ENCODE peak calls at places on chromosomes 13 and 19, in four cellular contexts. One of them, this sample, is unnamed.

GRCh38 chr19:6947745-6948144 is 60.4 kb downstream of the ADGRE1 start:
- DNase-seq in CD14-positive monocyte: no peak
- DNase-seq in T-helper 1 cell: no peak
- DNase-seq in AG20443: peak
- DNase-seq in this sample: no peak

GRCh38 chr19:39347332-39348227 is 5.4 kb downstream of the SAMD4B start:
- DNase-seq in AG20443: no peak
- DNase-seq in CD14-positive monocyte: no peak
- DNase-seq in T-helper 1 cell: no peak
- DNase-seq in this sample: no peak

GRCh38 chr13:63517376-63517775 is 2101.7 kb upstream of the PCDH20 start:
- DNase-seq in T-helper 1 cell: no peak
- DNase-seq in CD14-positive monocyte: no peak
- DNase-seq in AG20443: no peak
- DNase-seq in this sample: no peak

GRCh38 chr13:94249512-94249911 is 230.0 kb downstream of the DCT start:
- DNase-seq in T-helper 1 cell: no peak
- DNase-seq in CD14-positive monocyte: no peak
- DNase-seq in AG20443: peak
- DNase-seq in this sample: no peak

GRCh38 chr19:7257148-7258041 is 36.8 kb downstream of the INSR start:
- DNase-seq in T-helper 1 cell: no peak
- DNase-seq in AG20443: peak
- DNase-seq in CD14-positive monocyte: no peak
- DNase-seq in this sample: no peak

GRCh38 chr13:77184455-77184854 is 142.4 kb downstream of the MYCBP2 start:
- DNase-seq in AG20443: no peak
- DNase-seq in T-helper 1 cell: no peak
- DNase-seq in CD14-positive monocyte: no peak
- DNase-seq in this sample: peak

GRCh38 chr13:31035162-31035951 is 102.9 kb downstream of the TEX26 start:
- DNase-seq in CD14-positive monocyte: no peak
- DNase-seq in T-helper 1 cell: no peak
- DNase-seq in AG20443: peak
- DNase-seq in this sample: no peak

GRCh38 chr19:21841784-21842097 is 5.8 kb upstream of the ZNF43 start:
- DNase-seq in AG20443: no peak
- DNase-seq in CD14-positive monocyte: no peak
- DNase-seq in T-helper 1 cell: no peak
- DNase-seq in this sample: no peak

GRCh38 chr19:3046621-3047306 is 15.5 kb downstream of the TLE5 start:
- DNase-seq in AG20443: no peak
- DNase-seq in T-helper 1 cell: no peak
- DNase-seq in CD14-positive monocyte: no peak
- DNase-seq in this sample: no peak

GRCh38 chr19:7492142-7493055 is 3.6 kb upstream of the PEX11G start:
- DNase-seq in T-helper 1 cell: no peak
- DNase-seq in CD14-positive monocyte: peak
- DNase-seq in AG20443: peak
- DNase-seq in this sample: no peak

GRCh38 chr19:15378529-15379082 is 981 bp downstream of the AKAP8 start:
- DNase-seq in CD14-positive monocyte: no peak
- DNase-seq in AG20443: peak
- DNase-seq in T-helper 1 cell: no peak
- DNase-seq in this sample: peak

GRCh38 chr19:4699826-4700572 is 23.6 kb downstream of the DPP9 start:
- DNase-seq in T-helper 1 cell: no peak
- DNase-seq in CD14-positive monocyte: no peak
- DNase-seq in AG20443: no peak
- DNase-seq in this sample: no peak

GRCh38 chr19:17074628-17075034 is 621 bp downstream of the HAUS8 start:
- DNase-seq in AG20443: no peak
- DNase-seq in T-helper 1 cell: no peak
- DNase-seq in CD14-positive monocyte: no peak
- DNase-seq in this sample: no peak

GRCh38 chr19:53571339-53571738 is 33.4 kb downstream of the ZNF331 start:
- DNase-seq in T-helper 1 cell: no peak
- DNase-seq in CD14-positive monocyte: no peak
- DNase-seq in AG20443: no peak
- DNase-seq in this sample: no peak